ENCODE peak calls at places on chromosome 20, in six cellular contexts. J, O, C, M, K and W are unnamed samples.

GRCh38 chr20:45910670-45911485 is 1.1 kb downstream of the PLTP start:
- DNase-seq in J (peak; percentile 100), O (peak; percentile 100), C (peak; percentile 100), M (no peak), K (peak; percentile 100), W (peak; percentile 99)

GRCh38 chr20:50311308-50312001 is 120.8 kb downstream of the CEBPB start:
- DNase-seq in J (no peak), O (no peak), C (no peak), M (no peak), K (no peak), W (no peak)

GRCh38 chr20:35017099-35017835 is 61.6 kb downstream of the MYH7B start:
- DNase-seq in J (no peak), O (no peak), C (no peak), M (no peak), K (no peak), W (no peak)

GRCh38 chr20:17885544-17885943 is 83.0 kb downstream of the SNX5 start:
- DNase-seq in J (no peak), O (peak; percentile 24), C (no peak), M (no peak), K (no peak), W (no peak)

GRCh38 chr20:779771-780170 is 11.5 kb upstream of the SLC52A3 start:
- DNase-seq in J (no peak), O (no peak), C (no peak), M (no peak), K (no peak), W (no peak)

GRCh38 chr20:24665196-24665595 is 195.8 kb downstream of the SYNDIG1 start:
- DNase-seq in J (no peak), O (no peak), C (no peak), M (no peak), K (no peak), W (no peak)

GRCh38 chr20:24095753-24096152 is 107.2 kb upstream of the GGTLC1 start:
- DNase-seq in J (no peak), O (no peak), C (no peak), M (no peak), K (no peak), W (no peak)

GRCh38 chr20:22437354-22437753 is 147.0 kb downstream of the FOXA2 start:
- DNase-seq in J (no peak), O (no peak), C (no peak), M (no peak), K (no peak), W (no peak)

DNA sequence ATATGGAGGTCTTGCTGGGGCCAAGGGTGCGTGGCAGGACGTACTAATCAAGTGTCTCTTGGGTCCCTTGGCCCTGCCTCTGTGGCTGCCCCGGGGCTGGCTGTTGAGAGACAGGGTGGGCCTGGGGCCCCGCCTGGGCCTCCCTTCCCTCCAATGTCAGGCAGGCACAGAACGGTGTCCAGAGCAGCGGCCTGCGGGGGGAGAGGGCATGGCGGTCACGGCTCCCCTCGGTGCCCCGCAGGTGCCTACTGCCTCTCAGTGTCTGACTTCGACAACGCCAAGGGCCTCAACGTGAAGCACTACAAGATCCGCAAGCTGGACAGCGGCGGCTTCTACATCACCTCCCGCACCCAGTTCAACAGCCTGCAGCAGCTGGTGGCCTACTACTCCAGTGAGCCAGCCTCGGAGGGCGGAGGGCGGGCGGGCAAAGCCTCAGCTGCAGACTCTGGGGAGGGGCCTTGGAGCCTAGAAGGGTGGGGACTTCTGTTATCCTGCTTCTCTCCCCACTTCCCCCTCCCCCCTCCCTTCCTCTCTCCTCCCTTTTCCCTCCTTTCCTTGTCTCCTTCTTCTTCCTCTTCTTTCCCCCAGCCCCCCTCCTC is 50.1 kb downstream of the SRC start:
- DNase-seq in J (no peak), O (no peak), C (peak; percentile 35), M (no peak), K (no peak), W (no peak)
- H3K4me3 ChIP-seq in J (no peak overlapping the region), O (no peak overlapping the region), C (no peak overlapping the region), M (no peak overlapping the region), K (no peak overlapping the region), W (no peak overlapping the region)

GRCh38 chr20:32031007-32031958 is 20.8 kb upstream of the HCK start:
- DNase-seq in J (peak; percentile 69), O (peak; percentile 83), C (peak; percentile 87), M (peak; percentile 71), K (peak; percentile 71), W (peak; percentile 10)
- H3K4me3 ChIP-seq in J (no peak overlapping the region), O (peak overlapping the region; percentile 19), C (peak overlapping the region; percentile 8), M (peak overlapping the region; percentile 20), K (peak overlapping the region; percentile 32), W (peak overlapping the region; percentile 57)

GRCh38 chr20:63027425-63028389 is 20.9 kb upstream of the BHLHE23 start:
- DNase-seq in J (no peak), O (no peak), C (no peak), M (no peak), K (no peak), W (no peak)
- H3K4me3 ChIP-seq in J (no peak overlapping the region), O (no peak overlapping the region), C (no peak overlapping the region), M (no peak overlapping the region), K (no peak overlapping the region), W (no peak overlapping the region)

GRCh38 chr20:44031822-44032582 is 117.3 kb downstream of the TOX2 start:
- DNase-seq in J (no peak), O (no peak), C (no peak), M (no peak), K (peak; percentile 16), W (no peak)

GRCh38 chr20:44031001-44031574 is 116.4 kb downstream of the TOX2 start:
- DNase-seq in J (no peak), O (no peak), C (no peak), M (no peak), K (no peak), W (no peak)

GRCh38 chr20:44033344-44033743 is 118.7 kb downstream of the TOX2 start:
- DNase-seq in J (no peak), O (peak; percentile 15), C (no peak), M (no peak), K (peak; percentile 50), W (no peak)

GRCh38 chr20:44033873-44034272 is 119.2 kb downstream of the TOX2 start:
- DNase-seq in J (no peak), O (no peak), C (no peak), M (no peak), K (no peak), W (no peak)

GRCh38 chr20:44032583-44033138 is 118.0 kb downstream of the TOX2 start:
- DNase-seq in J (no peak), O (no peak), C (no peak), M (no peak), K (no peak), W (no peak)
- H3K4me3 ChIP-seq in J (no peak overlapping the region), O (no peak overlapping the region), C (no peak overlapping the region), M (no peak overlapping the region), K (no peak overlapping the region), W (peak overlapping the region; percentile 35)

DNA sequence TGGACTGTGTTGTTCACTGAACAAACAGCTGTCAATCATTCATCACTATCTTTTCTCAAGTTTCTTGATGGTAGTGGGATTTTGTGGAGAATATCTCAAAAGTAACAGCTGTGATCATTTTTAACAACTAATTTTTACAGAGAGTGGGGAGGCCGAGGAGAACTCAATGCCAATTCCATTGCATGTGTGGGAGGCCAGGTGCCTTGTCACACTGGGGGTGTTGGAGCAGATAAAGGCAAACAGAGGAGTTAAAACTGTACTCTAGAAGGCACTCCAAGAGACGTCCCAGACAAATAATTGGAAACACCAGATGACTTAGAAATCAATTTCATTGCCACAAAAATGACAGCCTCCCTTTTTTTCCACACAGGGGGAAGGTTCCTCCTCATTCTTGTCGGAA is 267.2 kb upstream of the PLCB4 start:
- DNase-seq in J (no peak), O (no peak), C (no peak), M (no peak), K (no peak), W (no peak)
- H3K4me3 ChIP-seq in J (no peak overlapping the region), O (no peak overlapping the region), C (no peak overlapping the region), M (no peak overlapping the region), K (no peak overlapping the region), W (no peak overlapping the region)

GRCh38 chr20:58293453-58293852 is 16.1 kb upstream of the RAB22A start:
- DNase-seq in J (no peak), O (no peak), C (no peak), M (no peak), K (no peak), W (no peak)

GRCh38 chr20:58289143-58289542 is 20.4 kb upstream of the RAB22A start:
- DNase-seq in J (no peak), O (no peak), C (no peak), M (no peak), K (no peak), W (no peak)

GRCh38 chr20:58286729-58287128 is 22.8 kb upstream of the RAB22A start:
- DNase-seq in J (no peak), O (no peak), C (no peak), M (no peak), K (no peak), W (no peak)

DNA sequence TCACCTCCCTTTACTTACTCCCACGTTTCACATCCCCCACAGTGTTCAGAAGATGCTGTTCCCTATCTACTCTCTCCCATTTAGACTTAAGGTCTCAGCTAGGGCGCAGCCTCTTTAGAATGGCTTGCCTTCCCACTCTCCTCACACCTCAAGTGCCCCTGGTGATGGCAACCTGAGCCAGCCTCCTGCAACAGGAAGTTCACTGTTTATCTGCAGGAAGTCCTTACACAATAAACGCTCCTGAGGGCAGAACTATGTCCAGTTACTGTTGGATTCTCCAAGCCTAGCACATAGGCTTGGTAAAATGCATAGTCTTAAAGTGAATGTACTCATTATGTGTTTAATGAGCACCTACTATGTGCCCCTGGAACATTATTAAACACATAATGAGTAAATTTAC is 21.9 kb upstream of the RAB22A start:
- DNase-seq in J (no peak), O (peak; percentile 9), C (no peak), M (no peak), K (peak; percentile 23), W (no peak)
- H3K4me3 ChIP-seq in J (no peak overlapping the region), O (no peak overlapping the region), C (no peak overlapping the region), M (no peak overlapping the region), K (no peak overlapping the region), W (no peak overlapping the region)

GRCh38 chr20:3137492-3137891 is 22.2 kb downstream of the FASTKD5 start:
- DNase-seq in J (no peak), O (no peak), C (no peak), M (no peak), K (peak; percentile 10), W (no peak)
- H3K4me3 ChIP-seq in J (no peak overlapping the region), O (no peak overlapping the region), C (no peak overlapping the region), M (no peak overlapping the region), K (no peak overlapping the region), W (no peak overlapping the region)